ENCODE peak calls at places on chromosome 4, in seven cellular contexts. G is K562, R is BE2C, Z is HFF-Myc, C is lung, S is stomach, B is fibroblast of the aortic adventitia. T is an unnamed sample.

GRCh38 chr4:171017596-171017995 is 795.6 kb upstream of the GALNTL6 start:
- DNase-seq in S (no peak), G (no peak), R (no peak), Z (no peak), B (no peak), C (no peak), T (no peak)

GRCh38 chr4:174012135-174012923 is 271.1 kb downstream of the FBXO8 start:
- DNase-seq in Z (no peak), B (no peak), S (no peak), C (no peak), G (no peak), R (no peak), T (no peak)

GRCh38 chr4:118279328-118279727 is 73.5 kb downstream of the PRSS12 start:
- DNase-seq in R (no peak), B (peak), S (no peak), G (peak), Z (no peak), C (no peak), T (no peak)

GRCh38 chr4:151389316-151389715 is 19.7 kb upstream of the FHIP1A start:
- DNase-seq in Z (no peak), S (no peak), C (no peak), R (no peak), B (peak), G (no peak), T (no peak)

GRCh38 chr4:86036729-86037128 is 323.1 kb downstream of the MAPK10 start:
- DNase-seq in Z (no peak), S (no peak), G (no peak), R (no peak), C (no peak), B (no peak), T (no peak)

GRCh38 chr4:1883583-1883982 is 12.4 kb downstream of the NSD2 start:
- DNase-seq in C (no peak), S (no peak), G (peak), R (no peak), B (no peak), Z (no peak), T (no peak)

GRCh38 chr4:102623622-102624021 is 122.5 kb downstream of the NFKB1 start:
- DNase-seq in Z (peak), G (no peak), B (peak), R (peak), S (no peak), C (no peak), T (no peak)

GRCh38 chr4:11954093-11954492 is 525.4 kb upstream of the HS3ST1 start:
- DNase-seq in G (no peak), B (peak), C (no peak), R (no peak), Z (no peak), S (no peak), T (peak)

GRCh38 chr4:6753891-6754290 is 28.6 kb upstream of the KIAA0232 start:
- DNase-seq in Z (no peak), G (no peak), S (no peak), R (no peak), B (no peak), C (no peak), T (no peak)

GRCh38 chr4:138178566-138178965 is 63.6 kb downstream of the SLC7A11 start:
- DNase-seq in G (no peak), C (no peak), Z (no peak), B (peak), S (no peak), R (no peak), T (no peak)

GRCh38 chr4:37648084-37648817 is 37.9 kb downstream of the RELL1 start:
- DNase-seq in S (peak), Z (peak), C (peak), G (peak), B (peak), R (peak), T (no peak)

GRCh38 chr4:12538162-12538561 is 946.0 kb downstream of the RAB28 start:
- DNase-seq in Z (no peak), R (no peak), S (no peak), C (no peak), B (no peak), G (no peak), T (no peak)

GRCh38 chr4:81486502-81486901 is 14.8 kb upstream of the RASGEF1B start:
- DNase-seq in R (no peak), C (no peak), S (no peak), B (no peak), G (no peak), Z (no peak), T (no peak)

GRCh38 chr4:26779224-26779623 is 81.4 kb upstream of the STIM2 start:
- DNase-seq in Z (no peak), G (no peak), R (no peak), C (no peak), B (no peak), S (no peak), T (no peak)

GRCh38 chr4:124295413-124295812 is 417.1 kb downstream of the ANKRD50 start:
- DNase-seq in C (no peak), Z (no peak), G (no peak), S (no peak), B (no peak), R (no peak), T (no peak)

GRCh38 chr4:110138546-110138945 is 59.9 kb downstream of the ELOVL6 start:
- DNase-seq in C (no peak), B (no peak), S (no peak), G (no peak), R (no peak), Z (no peak), T (no peak)

GRCh38 chr4:183130328-183131155 is 31.5 kb downstream of the WWC2 start:
- DNase-seq in B (peak), S (peak), Z (no peak), C (peak), G (no peak), R (peak), T (no peak)

GRCh38 chr4:129240816-129241215 is 144.9 kb downstream of the C4orf33 start:
- DNase-seq in S (no peak), Z (no peak), C (no peak), R (peak), G (no peak), B (no peak), T (no peak)

GRCh38 chr4:180710643-180711337 is 1532.4 kb upstream of the TENM3 start:
- DNase-seq in Z (no peak), C (no peak), G (no peak), R (no peak), S (no peak), B (no peak), T (no peak)

GRCh38 chr4:2819244-2820215 is 24.1 kb upstream of the ADD1 start:
- DNase-seq in B (no peak), G (no peak), S (no peak), Z (no peak), R (no peak), C (no peak), T (no peak)

GRCh38 chr4:129526812-129527211 is 430.9 kb downstream of the C4orf33 start:
- DNase-seq in R (no peak), S (no peak), C (no peak), B (peak), G (no peak), Z (no peak), T (no peak)

GRCh38 chr4:188127157-188127874 is 11.9 kb upstream of the TRIML1 start:
- DNase-seq in S (no peak), C (no peak), Z (peak), R (no peak), B (no peak), G (no peak), T (no peak)

GRCh38 chr4:77062856-77063255 is 12.9 kb downstream of the CCNI start:
- DNase-seq in B (no peak), R (no peak), G (no peak), Z (no peak), S (no peak), C (no peak), T (no peak)

DNA sequence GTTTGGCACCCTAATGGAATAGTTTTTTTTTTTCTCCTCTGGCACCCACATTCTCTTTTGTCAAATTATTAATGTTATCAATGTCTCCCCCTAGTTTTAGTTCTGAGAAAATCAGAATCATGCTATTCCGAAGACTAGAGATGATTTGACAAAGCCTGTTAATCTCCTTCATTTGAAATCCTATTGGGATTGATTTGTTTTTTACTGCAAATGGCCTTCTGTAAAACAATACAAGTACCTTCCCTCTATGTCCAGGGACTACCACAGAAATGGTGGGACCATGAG is 57.4 kb downstream of the UGT2B10 start:
- DNase-seq in C (no peak), S (no peak), G (no peak), Z (no peak), B (no peak), R (no peak), T (no peak)
- TF ChIP-seq CTCF in C (no peak), S (no peak), G (no peak), Z (no peak), B (no peak), R (no peak), T (no peak)

DNA sequence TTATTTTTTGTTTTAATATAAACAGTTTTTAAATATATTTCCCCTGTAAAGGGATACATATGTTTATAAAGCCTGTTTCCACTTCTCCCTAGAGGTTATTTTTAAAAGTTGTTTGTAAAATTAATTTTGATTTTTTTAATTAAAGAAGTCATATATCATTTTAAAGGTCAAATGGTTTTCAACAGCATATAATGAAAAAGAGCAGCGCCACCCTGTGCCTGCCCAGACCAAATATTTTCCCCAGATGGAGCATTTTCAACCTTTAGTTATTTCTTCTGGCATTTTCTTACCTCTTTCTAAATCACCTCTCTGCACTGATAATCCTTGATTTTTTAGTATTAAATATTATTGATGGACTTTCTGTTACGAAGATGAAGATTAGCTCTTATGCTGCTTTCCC is 21.0 kb downstream of the MSX1 start:
- DNase-seq in S (no peak), G (no peak), B (no peak), R (no peak), Z (no peak), C (no peak), T (no peak)
- TF ChIP-seq CTCF in S (no peak), G (peak), B (peak), R (peak), Z (peak), C (no peak), T (no peak)

GRCh38 chr4:126047114-126047513 is 732.4 kb downstream of the FAT4 start:
- DNase-seq in R (no peak), C (no peak), S (no peak), B (no peak), Z (no peak), G (no peak), T (no peak)

GRCh38 chr4:126057371-126057770 is 742.6 kb downstream of the FAT4 start:
- DNase-seq in S (no peak), G (no peak), R (no peak), C (no peak), B (no peak), Z (no peak), T (no peak)

GRCh38 chr4:126046081-126046614 is 731.4 kb downstream of the FAT4 start:
- DNase-seq in R (no peak), C (no peak), G (no peak), S (no peak), Z (no peak), B (peak), T (no peak)

GRCh38 chr4:126051709-126052424 is 737.1 kb downstream of the FAT4 start:
- DNase-seq in B (peak), R (no peak), G (no peak), Z (peak), S (no peak), C (no peak), T (no peak)
- TF ChIP-seq CTCF in B (peak), R (peak), G (no peak), Z (peak), S (no peak), C (no peak), T (no peak)

DNA sequence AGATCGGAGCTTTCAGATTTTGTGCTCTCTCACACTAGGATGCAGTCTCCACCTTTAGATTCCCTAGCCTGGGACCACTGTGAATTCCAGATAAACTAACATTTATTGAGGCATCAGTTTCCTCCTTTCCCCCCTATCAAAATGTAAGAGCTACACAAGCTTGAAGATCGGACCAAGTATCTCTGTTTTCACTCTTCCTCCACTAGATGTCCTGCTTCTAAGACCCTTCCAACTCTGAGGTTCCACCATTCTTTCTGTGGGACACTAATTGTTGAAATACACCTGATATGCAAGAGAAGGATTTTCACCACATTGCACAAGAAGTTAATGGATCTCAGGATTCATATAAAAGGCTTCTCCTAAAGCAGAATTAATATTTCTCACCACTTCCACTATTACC is 43.0 kb upstream of the PHOX2B start:
- DNase-seq in S (no peak), G (no peak), C (no peak), R (no peak), B (no peak), Z (no peak), T (no peak)
- TF ChIP-seq CTCF in S (no peak), G (no peak), C (no peak), R (peak), B (no peak), Z (no peak), T (no peak)

GRCh38 chr4:8152090-8152864 is 6.3 kb downstream of the ABLIM2 start:
- DNase-seq in Z (no peak), B (no peak), C (no peak), R (no peak), G (no peak), S (no peak), T (no peak)
- TF ChIP-seq CTCF in Z (no peak), B (no peak), C (no peak), R (no peak), G (no peak), S (no peak), T (no peak)

GRCh38 chr4:83993774-83994173 is 457.9 kb downstream of the GPAT3 start:
- DNase-seq in Z (no peak), B (no peak), C (no peak), R (peak), G (peak), S (no peak), T (no peak)
- TF ChIP-seq CTCF in Z (peak), B (no peak), C (no peak), R (peak), G (peak), S (no peak), T (no peak)

GRCh38 chr4:150072906-150073714 is 5.1 kb upstream of the DCLK2 start:
- DNase-seq in B (peak), R (no peak), G (no peak), C (no peak), S (no peak), Z (no peak), T (no peak)
- TF ChIP-seq CTCF in B (no peak), R (no peak), G (no peak), C (no peak), S (no peak), Z (no peak), T (no peak)

DNA sequence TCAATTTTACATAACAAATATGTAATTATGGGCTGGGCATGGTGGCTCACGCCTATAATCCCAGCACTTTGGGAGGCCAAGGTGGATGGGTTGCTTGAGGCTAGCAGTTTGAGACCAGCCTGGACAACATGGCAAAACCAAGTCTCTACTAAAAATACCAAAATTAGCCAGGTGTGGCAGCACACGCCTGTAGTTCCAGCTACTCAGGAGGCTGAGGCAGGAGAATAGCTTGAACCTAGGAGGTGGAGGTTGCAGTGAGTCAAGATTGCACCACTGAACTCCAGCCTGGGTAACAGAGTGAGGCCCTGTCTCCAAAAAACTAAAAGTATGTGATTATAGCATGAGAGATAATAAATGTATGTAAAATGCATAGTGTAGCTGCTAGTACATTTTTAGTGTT is 229.0 kb downstream of the PPARGC1A start:
- DNase-seq in Z (no peak), C (no peak), G (no peak), S (no peak), B (no peak), R (no peak), T (no peak)
- TF ChIP-seq CTCF in Z (no peak), C (no peak), G (no peak), S (no peak), B (no peak), R (peak), T (no peak)

T was measured in endothelial cell.